ENCODE peak calls at places on chromosomes 6 and 20, in six cellular contexts. X, C, F, D, Q and G are unnamed samples.

GRCh38 chr6:46985943-46986342 is 56.2 kb downstream of the ADGRF1 start:
- DNase-seq in X (no peak), C (no peak), F (no peak), D (no peak), Q (no peak), G (no peak)

GRCh38 chr6:25960689-25961088 is 1.9 kb upstream of the TRIM38 start:
- DNase-seq in X (no peak), C (no peak), F (peak), D (no peak), Q (no peak), G (no peak)

GRCh38 chr6:10033223-10033829 is 381.5 kb downstream of the TFAP2A start:
- DNase-seq in X (no peak), C (no peak), F (no peak), D (no peak), Q (no peak), G (no peak)

GRCh38 chr20:21554985-21555384 is 41.1 kb upstream of the NKX2-2 start:
- DNase-seq in X (no peak), C (no peak), F (no peak), D (no peak), Q (no peak), G (no peak)

GRCh38 chr6:170209354-170210025 is 81.4 kb downstream of the DLL1 start:
- DNase-seq in X (no peak), C (no peak), F (peak), D (no peak), Q (no peak), G (no peak)

GRCh38 chr6:111573118-111573883 is 32.4 kb downstream of the TRAF3IP2 start:
- DNase-seq in X (peak), C (no peak), F (no peak), D (no peak), Q (no peak), G (no peak)

GRCh38 chr6:39313526-39314272 is 520 bp downstream of the KCNK17 start:
- DNase-seq in X (no peak), C (no peak), F (no peak), D (no peak), Q (no peak), G (no peak)

GRCh38 chr6:11730645-11731044 is 48.0 kb downstream of the ADTRP start:
- DNase-seq in X (no peak), C (no peak), F (no peak), D (no peak), Q (no peak), G (no peak)

GRCh38 chr6:105034470-105034869 is 77.6 kb downstream of the LIN28B start:
- DNase-seq in X (no peak), C (no peak), F (no peak), D (no peak), Q (no peak), G (no peak)

GRCh38 chr6:36815962-36816735 is 23.1 kb downstream of the CPNE5 start:
- DNase-seq in X (no peak), C (no peak), F (no peak), D (no peak), Q (no peak), G (no peak)

GRCh38 chr6:31441368-31442267 is 38.2 kb downstream of the MICA start:
- DNase-seq in X (peak), C (no peak), F (peak), D (peak), Q (peak), G (peak)

GRCh38 chr6:116545661-116546060 is at the start of gene TRAPPC3L:
- DNase-seq in X (no peak), C (no peak), F (no peak), D (no peak), Q (no peak), G (no peak)

GRCh38 chr6:157226761-157227160 is 96.6 kb downstream of the TMEM242 start:
- DNase-seq in X (no peak), C (no peak), F (no peak), D (no peak), Q (no peak), G (no peak)

GRCh38 chr6:69820438-69820837 is 23.6 kb upstream of the LMBRD1 start:
- DNase-seq in X (no peak), C (no peak), F (no peak), D (no peak), Q (no peak), G (no peak)